ENCODE peak calls at places on chromosomes 1 and 21, in six cellular contexts. P is lower lobe of right lung, N is breast epithelium, O is fibroblast of lung, A is ascending aorta, L is heart right ventricle. X is an unnamed sample.

GRCh38 chr1:108199781-108200626 is at the start of gene SLC25A24:
- DNase-seq in P (peak), O (peak), A (peak), L (peak), N (peak), X (peak)

GRCh38 chr1:45016090-45016697 is 4.1 kb downstream of the UROD start:
- DNase-seq in A (no peak), O (no peak), L (no peak), P (no peak), N (no peak), X (no peak)

GRCh38 chr1:64243757-64244080 is 40.3 kb downstream of the UBE2U start:
- DNase-seq in O (no peak), L (no peak), P (no peak), A (no peak), N (no peak), X (no peak)

GRCh38 chr1:235734335-235734734 is 84.8 kb upstream of the GNG4 start:
- DNase-seq in O (no peak), P (no peak), L (no peak), N (no peak), A (no peak), X (no peak)

GRCh38 chr1:31795801-31796621 is 19.8 kb downstream of the SPOCD1 start:
- DNase-seq in N (peak), O (peak), P (peak), L (no peak), A (peak), X (no peak)

GRCh38 chr21:44065428-44065827 is 41.8 kb upstream of the PWP2 start:
- DNase-seq in A (no peak), N (no peak), O (peak), L (no peak), P (no peak), X (no peak)

GRCh38 chr1:11229178-11229577 is 33.2 kb downstream of the MTOR start:
- DNase-seq in O (no peak), N (no peak), L (no peak), P (no peak), A (no peak), X (no peak)

GRCh38 chr1:102970496-102971078 is 137.7 kb downstream of the COL11A1 start:
- DNase-seq in N (no peak), P (no peak), L (no peak), O (peak), A (no peak), X (no peak)

GRCh38 chr1:114750780-114751179 is 7.0 kb downstream of the CSDE1 start:
- DNase-seq in O (peak), P (no peak), N (no peak), L (no peak), A (no peak), X (no peak)

GRCh38 chr1:181601186-181601950 is 118.1 kb downstream of the CACNA1E start:
- DNase-seq in A (no peak), N (no peak), L (no peak), O (no peak), P (no peak), X (no peak)

GRCh38 chr1:40665335-40666171 is at the start of gene RIMS3:
- DNase-seq in L (peak), P (peak), O (peak), N (peak), A (peak), X (peak)

GRCh38 chr1:55623339-55623738 is 408.2 kb upstream of the USP24 start:
- DNase-seq in L (peak), N (no peak), P (no peak), A (no peak), O (no peak), X (peak)

GRCh38 chr1:112579801-112580510 is 39.0 kb downstream of the ST7L start:
- DNase-seq in N (no peak), A (no peak), L (no peak), P (no peak), O (peak), X (no peak)

GRCh38 chr1:206609229-206609991 is 2.9 kb downstream of the EIF2D start:
- DNase-seq in L (no peak), O (no peak), N (no peak), P (no peak), A (no peak), X (no peak)

GRCh38 chr1:231861541-231862481 is 235.2 kb downstream of the DISC1 start:
- DNase-seq in O (peak), L (no peak), A (no peak), N (no peak), P (no peak), X (no peak)

GRCh38 chr1:218299416-218299815 is 14.3 kb downstream of the RRP15 start:
- DNase-seq in P (no peak), N (no peak), O (peak), L (no peak), A (no peak), X (no peak)

GRCh38 chr1:4323309-4323708 is 331.1 kb upstream of the AJAP1 start:
- DNase-seq in N (no peak), O (no peak), L (no peak), P (no peak), A (no peak), X (no peak)

GRCh38 chr1:81179239-81179638 is 621.5 kb upstream of the ADGRL2 start:
- DNase-seq in P (no peak), A (no peak), N (no peak), L (no peak), O (peak), X (no peak)

GRCh38 chr1:84682047-84682446 is 8.2 kb downstream of the SSX2IP start:
- DNase-seq in N (no peak), L (no peak), P (no peak), O (no peak), A (no peak), X (no peak)

GRCh38 chr1:32754282-32755097 is 51.9 kb upstream of the SYNC start:
- DNase-seq in P (peak), N (peak), A (peak), L (no peak), O (peak), X (peak)

GRCh38 chr1:170162385-170163226 is 16.8 kb downstream of the NTMT2 start:
- DNase-seq in P (no peak), N (no peak), A (peak), O (peak), L (no peak), X (no peak)

GRCh38 chr1:71918630-71919029 is 363.7 kb downstream of the NEGR1 start:
- DNase-seq in A (no peak), P (no peak), N (no peak), O (no peak), L (no peak), X (no peak)

GRCh38 chr1:23756676-23757075 is 13.4 kb downstream of the ELOA start:
- DNase-seq in L (no peak), O (peak), A (no peak), N (no peak), P (no peak), X (no peak)

GRCh38 chr1:172928412-172928811 is 122.3 kb downstream of the TNFSF18 start:
- DNase-seq in A (no peak), L (no peak), N (no peak), O (peak), P (no peak), X (no peak)

GRCh38 chr1:115306146-115306545 is 31.9 kb downstream of the NGF start:
- DNase-seq in O (no peak), N (no peak), P (no peak), L (no peak), A (no peak), X (no peak)

GRCh38 chr1:50097041-50097739 is 11.5 kb upstream of the ELAVL4 start:
- DNase-seq in N (no peak), O (no peak), A (no peak), P (no peak), L (no peak), X (no peak)

GRCh38 chr1:244302889-244303609 is 148.7 kb downstream of the ADSS2 start:
- DNase-seq in O (peak), A (no peak), P (peak), L (no peak), N (no peak), X (no peak)

GRCh38 chr1:15833842-15834405 is 13.6 kb upstream of the SPEN start:
- DNase-seq in P (no peak), L (no peak), A (no peak), O (no peak), N (no peak), X (no peak)

GRCh38 chr1:172818841-172819527 is 160.1 kb downstream of the FASLG start:
- DNase-seq in L (no peak), A (no peak), N (no peak), O (peak), P (no peak), X (no peak)

GRCh38 chr1:36084502-36085115 is 715 bp downstream of the TEKT2 start:
- DNase-seq in L (no peak), O (no peak), P (no peak), A (no peak), N (no peak), X (no peak)

GRCh38 chr1:226547754-226548191 is 791 bp upstream of the STUM start:
- DNase-seq in O (peak), P (peak), N (peak), L (peak), A (peak), X (peak)

GRCh38 chr1:33161061-33161681 is 20.7 kb downstream of the TRIM62 start:
- DNase-seq in N (no peak), P (no peak), O (peak), A (no peak), L (peak), X (no peak)

GRCh38 chr21:42657676-42658319 is 4.4 kb downstream of the PDE9A start:
- DNase-seq in N (no peak), O (no peak), L (no peak), A (no peak), P (no peak), X (no peak)
- H3K27ac ChIP-seq in N (no peak), O (no peak), L (no peak), A (no peak), P (no peak), X (no peak)

GRCh38 chr1:89701746-89702241 is 68.9 kb downstream of the LRRC8C start:
- DNase-seq in O (peak), A (no peak), L (no peak), N (no peak), P (no peak), X (no peak)

GRCh38 chr1:89698020-89698560 is 65.2 kb downstream of the LRRC8C start:
- DNase-seq in A (no peak), O (no peak), N (no peak), P (no peak), L (no peak), X (no peak)

GRCh38 chr1:89698624-89699023 is 65.7 kb downstream of the LRRC8C start:
- DNase-seq in N (no peak), L (no peak), P (no peak), A (no peak), O (no peak), X (no peak)

GRCh38 chr1:89697397-89697796 is 64.5 kb downstream of the LRRC8C start:
- DNase-seq in N (no peak), A (no peak), L (no peak), P (no peak), O (peak), X (no peak)

DNA sequence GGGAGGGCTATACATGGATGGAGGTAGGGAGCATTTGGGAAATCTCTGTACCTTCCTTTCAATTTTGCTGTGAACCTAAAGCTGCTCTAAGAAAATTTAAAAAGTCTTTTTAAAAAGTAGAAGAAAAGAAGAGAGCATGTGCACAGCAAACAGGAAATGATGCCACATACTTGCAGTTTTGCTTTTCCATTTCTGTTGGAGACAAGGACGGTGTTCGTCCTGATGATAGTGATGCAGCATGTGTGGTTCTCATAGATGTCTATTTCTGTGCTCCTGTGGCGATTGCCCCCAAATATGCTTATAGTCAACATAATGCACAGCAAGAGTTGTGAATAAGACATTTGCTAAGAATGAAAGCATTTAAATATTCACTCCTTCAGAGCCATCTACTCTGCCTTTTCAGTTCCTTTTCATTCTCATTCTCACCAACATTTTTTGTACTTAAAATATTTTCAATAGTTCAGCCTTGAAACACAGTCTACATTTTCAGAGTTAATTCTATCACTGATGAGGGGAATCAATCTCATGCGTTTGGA is 66.6 kb downstream of the LRRC8C start:
- DNase-seq in A (no peak), O (no peak), L (no peak), P (no peak), N (no peak), X (no peak)
- H3K27ac ChIP-seq in A (no peak), O (no peak), L (no peak), P (no peak), N (no peak), X (no peak)

DNA sequence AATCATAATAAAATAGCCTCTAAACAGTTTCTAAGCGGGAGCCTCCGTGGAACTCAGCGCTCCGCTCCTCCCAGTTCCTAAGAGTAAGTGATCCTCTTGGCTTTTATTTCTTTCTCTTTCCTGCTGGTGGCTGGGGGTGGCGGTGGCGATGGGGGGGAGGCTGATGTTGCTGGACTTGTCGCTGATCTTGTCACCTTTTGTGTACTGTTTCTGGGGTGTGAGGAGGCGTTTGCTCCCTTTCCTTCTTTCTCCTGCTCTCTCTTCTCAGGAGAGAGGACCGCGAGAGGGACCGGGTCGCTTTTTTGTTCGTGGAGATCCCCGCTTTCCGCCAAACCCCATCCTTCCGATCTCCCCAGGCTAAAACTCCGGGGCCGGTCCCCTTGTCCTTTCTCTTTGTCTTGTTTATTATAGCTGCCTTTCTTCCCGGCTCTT is 882 bp downstream of the PROX1 start:
- DNase-seq in A (no peak), N (no peak), O (no peak), P (no peak), L (no peak), X (no peak)
- H3K27ac ChIP-seq in A (no peak), N (peak), O (no peak), P (no peak), L (peak), X (peak)

DNA sequence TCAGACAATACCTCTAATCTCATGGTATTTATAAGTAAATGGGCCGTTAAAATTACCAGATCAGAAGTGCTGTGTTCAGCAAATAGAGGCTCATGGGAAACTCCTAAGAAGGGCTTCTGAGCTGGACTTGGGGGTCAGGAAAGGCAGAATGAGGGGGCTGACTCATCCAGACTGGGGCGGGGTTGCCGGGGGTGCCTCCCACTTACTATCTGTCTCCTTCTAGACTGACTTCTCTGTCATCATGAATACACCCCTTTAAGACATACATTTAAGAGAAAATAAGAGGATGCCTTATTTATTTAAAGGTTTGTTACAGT is 96.0 kb upstream of the ERRFI1 start:
- DNase-seq in P (no peak), O (peak), N (no peak), A (peak), L (no peak), X (no peak)
- H3K27ac ChIP-seq in P (peak), O (peak), N (peak), A (peak), L (no peak), X (peak)

GRCh38 chr1:75208862-75209261 is 74.7 kb downstream of the LHX8 start:
- DNase-seq in O (no peak), A (no peak), L (no peak), N (no peak), P (no peak), X (no peak)

GRCh38 chr1:75211648-75212047 is 77.5 kb downstream of the LHX8 start:
- DNase-seq in L (no peak), N (no peak), O (no peak), P (no peak), A (no peak), X (no peak)
- H3K27ac ChIP-seq in L (no peak), N (no peak), O (no peak), P (no peak), A (no peak), X (no peak)

GRCh38 chr1:153612755-153613331 is at the start of gene S100A16:
- DNase-seq in L (peak), N (peak), O (peak), A (peak), P (peak), X (peak)
- H3K27ac ChIP-seq in L (peak), N (peak), O (peak), A (peak), P (peak), X (peak)

GRCh38 chr21:42042651-42043050 is 28.5 kb upstream of the UMODL1 start:
- DNase-seq in L (no peak), O (no peak), N (no peak), A (no peak), P (no peak), X (no peak)
- H3K27ac ChIP-seq in L (no peak), O (no peak), N (no peak), A (no peak), P (no peak), X (no peak)

GRCh38 chr1:77538956-77539509 is 143.4 kb downstream of the ZZZ3 start:
- DNase-seq in N (no peak), O (peak), L (no peak), A (no peak), P (no peak), X (no peak)
- H3K27ac ChIP-seq in N (no peak), O (peak), L (peak), A (no peak), P (no peak), X (peak)

GRCh38 chr1:87963566-87963965 is 634.9 kb downstream of the LMO4 start:
- DNase-seq in O (peak), L (no peak), N (no peak), A (no peak), P (no peak), X (no peak)

GRCh38 chr1:87972818-87973217 is 644.1 kb downstream of the LMO4 start:
- DNase-seq in N (no peak), A (no peak), L (no peak), P (no peak), O (peak), X (no peak)

GRCh38 chr1:87969040-87969439 is 640.4 kb downstream of the LMO4 start:
- DNase-seq in N (no peak), P (no peak), L (no peak), O (no peak), A (no peak), X (no peak)

GRCh38 chr1:87965193-87965592 is 636.5 kb downstream of the LMO4 start:
- DNase-seq in O (no peak), P (no peak), N (no peak), L (no peak), A (no peak), X (no peak)

DNA sequence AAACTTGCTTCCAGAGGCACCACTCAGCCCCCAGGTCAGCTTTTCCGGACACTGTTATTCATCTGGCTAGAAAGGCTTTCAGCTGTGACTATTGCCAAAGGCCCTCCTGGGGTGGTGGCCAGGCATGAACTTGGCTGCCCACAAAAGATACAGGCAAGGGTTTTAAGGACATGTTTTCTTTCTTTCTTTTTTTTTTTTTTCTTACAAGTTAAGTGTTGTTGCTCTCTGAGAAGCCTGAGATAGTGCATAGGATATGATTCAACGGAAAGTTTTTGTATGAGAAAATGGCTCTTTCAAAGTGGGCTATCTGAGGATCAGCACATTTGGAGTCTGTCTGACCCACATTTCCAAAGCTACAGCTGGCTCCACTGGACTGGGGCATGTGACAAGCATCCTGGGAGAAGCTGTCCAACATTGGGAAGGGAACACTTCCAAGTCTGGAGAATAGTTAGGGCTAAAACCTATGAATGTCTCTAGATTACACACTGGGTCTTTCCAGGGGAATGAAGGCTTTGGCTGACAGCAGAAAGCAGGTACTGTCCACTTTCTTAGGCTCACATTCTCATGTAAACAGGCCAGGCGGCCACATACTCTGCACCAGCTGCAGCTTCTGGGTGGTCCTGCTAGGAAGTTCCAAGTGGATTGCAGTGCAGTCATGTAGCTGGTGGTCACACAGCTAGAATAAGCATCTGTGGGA is 639.7 kb downstream of the LMO4 start:
- DNase-seq in O (peak), N (no peak), P (no peak), A (peak), L (peak), X (no peak)
- H3K27ac ChIP-seq in O (no peak), N (peak), P (peak), A (peak), L (no peak), X (no peak)

GRCh38 chr1:154971341-154971998 is 923 bp upstream of the SHC1 start:
- DNase-seq in O (no peak), P (no peak), A (peak), L (no peak), N (no peak), X (no peak)
- H3K27ac ChIP-seq in O (peak), P (peak), A (peak), L (peak), N (peak), X (peak)

X was measured in pancreas.